ENCODE peak calls at places on chromosome 12, in four cellular contexts. G is fibroblast of pulmonary artery, E is cardiac muscle cell, V is A549. Z is an unnamed sample.
A peak's percentile ranks its signal among the peaks of the same experiment; 100 is the strongest.

GRCh38 chr12:6607751-6608591 is 792 bp upstream of the CHD4 start:
- DNase-seq in E (peak; percentile 60), V (peak; percentile 89), G (peak; percentile 59), Z (peak; percentile 76)

GRCh38 chr12:80195143-80195726 is 95.9 kb downstream of the OTOGL start:
- DNase-seq in E (peak; percentile 72), G (peak; percentile 80), V (peak; percentile 69), Z (peak; percentile 71)

GRCh38 chr12:113242018-113242418 is 20.8 kb downstream of the TPCN1 start:
- DNase-seq in G (no peak), E (no peak), V (no peak), Z (no peak)

GRCh38 chr12:114668151-114668891 is 15.7 kb downstream of the TBX3 start:
- DNase-seq in G (peak; percentile 81), E (peak; percentile 92), V (peak; percentile 91), Z (peak; percentile 52)

GRCh38 chr12:546920-547845 is 87.4 kb downstream of the B4GALNT3 start:
- DNase-seq in G (peak; percentile 59), E (peak; percentile 73), V (peak; percentile 74), Z (peak; percentile 88)

GRCh38 chr12:120162763-120163162 is 31.8 kb downstream of the GCN1 start:
- DNase-seq in E (no peak), G (no peak), V (no peak), Z (no peak)

GRCh38 chr12:60182354-60182753 is 586.5 kb downstream of the SLC16A7 start:
- DNase-seq in E (no peak), V (no peak), G (no peak), Z (no peak)

GRCh38 chr12:99985129-99985570 is 414 bp upstream of the ANKS1B start:
- DNase-seq in G (no peak), E (no peak), V (no peak), Z (peak; percentile 57)

GRCh38 chr12:3236345-3237153 is 159.4 kb downstream of the TSPAN9 start:
- DNase-seq in V (peak; percentile 44), G (peak; percentile 57), E (peak; percentile 66), Z (peak; percentile 69)

GRCh38 chr12:67415473-67415872 is 146.3 kb downstream of the CAND1 start:
- DNase-seq in V (peak; percentile 34), G (peak; percentile 41), E (peak; percentile 65), Z (peak; percentile 79)

GRCh38 chr12:114901316-114901715 is 217.3 kb upstream of the TBX3 start:
- DNase-seq in E (no peak), V (no peak), G (no peak), Z (no peak)

DNA sequence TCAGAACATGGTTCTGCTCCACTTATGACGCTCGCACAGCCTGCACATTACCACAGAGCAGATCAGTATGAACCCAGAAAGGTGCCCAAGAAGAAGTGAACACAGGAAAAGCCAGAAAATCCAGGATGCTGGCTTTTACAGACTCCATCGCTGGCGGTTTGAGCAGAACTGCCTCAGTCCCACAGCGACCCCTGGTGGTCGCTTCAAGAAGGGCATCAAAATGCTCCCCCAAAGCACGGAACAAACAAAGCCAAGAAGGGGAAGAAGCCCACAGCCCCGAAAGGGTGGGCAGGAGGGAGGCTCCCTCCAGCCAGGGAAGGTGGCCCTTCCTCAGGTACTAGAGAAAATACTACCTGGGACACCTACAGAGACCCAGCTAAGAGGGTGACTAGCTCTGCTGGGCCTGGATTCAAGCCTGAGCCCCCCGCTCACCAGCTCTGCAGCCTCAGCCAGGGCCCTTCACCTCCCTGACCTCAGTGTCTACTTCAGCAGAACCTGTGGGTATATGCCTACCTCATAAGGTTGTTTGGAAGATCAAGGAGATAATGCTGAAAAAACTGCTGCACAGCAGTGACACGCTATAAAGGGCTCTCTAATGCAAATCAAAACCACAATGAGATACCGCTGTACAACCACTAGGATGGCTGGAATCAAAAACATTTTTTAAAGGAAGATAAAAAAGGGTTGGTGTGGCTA is 98.1 kb downstream of the NCOR2 start:
- DNase-seq in G (no peak), E (no peak), V (peak; percentile 58), Z (peak; percentile 64)
- H3K4me3 ChIP-seq in G (no peak overlapping the region), E (no peak overlapping the region), V (no peak overlapping the region), Z (no peak overlapping the region)

GRCh38 chr12:109894939-109895338 is 5.1 kb upstream of the TCHP start:
- DNase-seq in G (no peak), V (peak; percentile 19), E (no peak), Z (no peak)

GRCh38 chr12:109893250-109893995 is 6.7 kb upstream of the TCHP start:
- DNase-seq in V (no peak), E (no peak), G (no peak), Z (no peak)

GRCh38 chr12:109892748-109893147 is 7.3 kb upstream of the TCHP start:
- DNase-seq in E (no peak), V (no peak), G (no peak), Z (no peak)

GRCh38 chr12:109890620-109891019 is 9.5 kb upstream of the TCHP start:
- DNase-seq in V (no peak), E (no peak), G (no peak), Z (no peak)

DNA sequence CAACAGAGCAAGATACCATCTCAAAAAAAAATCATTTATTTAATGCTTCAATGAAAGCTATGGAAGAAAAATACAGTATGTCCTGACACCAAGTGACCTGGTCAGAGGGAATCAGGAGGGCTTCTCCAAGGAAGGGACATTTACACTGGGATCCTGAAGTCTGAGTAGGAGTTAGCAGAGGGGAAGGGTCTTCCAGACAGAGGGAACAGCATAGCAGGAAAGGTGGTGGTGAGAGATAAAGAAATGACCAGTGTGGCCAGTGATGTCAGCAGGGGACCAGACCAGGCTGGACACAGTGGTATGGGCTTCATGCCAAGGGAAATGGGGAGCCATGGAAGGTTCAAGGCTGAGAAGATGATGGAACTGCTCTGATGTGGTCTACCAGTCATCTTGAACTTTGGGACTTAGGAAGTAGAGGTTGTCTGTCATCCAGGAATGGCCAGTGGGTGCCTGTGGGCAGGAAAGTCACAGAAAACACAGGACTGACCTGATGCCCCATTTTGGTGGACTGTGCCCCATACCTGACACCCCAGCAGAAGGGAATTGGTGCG is 7.8 kb upstream of the TCHP start:
- DNase-seq in G (no peak), E (no peak), V (no peak), Z (no peak)
- H3K4me3 ChIP-seq in G (no peak overlapping the region), E (no peak overlapping the region), V (no peak overlapping the region), Z (no peak overlapping the region)

DNA sequence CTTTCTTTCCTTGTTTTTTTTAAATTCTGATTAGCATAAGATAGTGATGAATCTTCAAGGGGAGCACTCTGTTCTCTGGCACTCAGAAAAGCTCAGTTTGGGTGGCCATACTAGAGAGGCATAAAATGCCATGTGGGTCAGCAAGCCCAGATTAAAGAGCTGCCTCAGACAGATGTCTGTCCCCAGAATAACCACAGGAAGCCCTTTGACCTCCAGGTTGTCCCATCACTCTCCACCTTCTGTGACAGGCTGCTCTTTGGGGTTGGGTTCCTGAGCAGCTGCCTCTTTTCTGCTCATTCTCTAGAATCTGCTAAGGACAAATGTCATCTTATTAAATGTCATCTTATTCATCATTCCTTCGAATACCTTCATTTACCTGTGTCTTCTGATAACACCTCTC is 96.0 kb upstream of the PDZRN4 start:
- DNase-seq in E (no peak), V (no peak), G (no peak), Z (no peak)
- H3K4me3 ChIP-seq in E (no peak overlapping the region), V (no peak overlapping the region), G (no peak overlapping the region), Z (no peak overlapping the region)

GRCh38 chr12:54019924-54020586 is 8.2 kb upstream of the HOXC6 start:
- DNase-seq in E (peak; percentile 63), G (no peak), V (no peak), Z (no peak)

GRCh38 chr12:54020587-54020969 is 7.7 kb upstream of the HOXC6 start:
- DNase-seq in G (no peak), E (no peak), V (no peak), Z (no peak)

GRCh38 chr12:54018608-54018984 is 9.6 kb upstream of the HOXC6 start:
- DNase-seq in E (no peak), G (no peak), V (no peak), Z (no peak)

GRCh38 chr12:54017845-54018607 is 9.2 kb downstream of the HOXC8 start:
- DNase-seq in G (peak; percentile 29), E (peak; percentile 71), V (peak; percentile 93), Z (peak; percentile 98)

DNA sequence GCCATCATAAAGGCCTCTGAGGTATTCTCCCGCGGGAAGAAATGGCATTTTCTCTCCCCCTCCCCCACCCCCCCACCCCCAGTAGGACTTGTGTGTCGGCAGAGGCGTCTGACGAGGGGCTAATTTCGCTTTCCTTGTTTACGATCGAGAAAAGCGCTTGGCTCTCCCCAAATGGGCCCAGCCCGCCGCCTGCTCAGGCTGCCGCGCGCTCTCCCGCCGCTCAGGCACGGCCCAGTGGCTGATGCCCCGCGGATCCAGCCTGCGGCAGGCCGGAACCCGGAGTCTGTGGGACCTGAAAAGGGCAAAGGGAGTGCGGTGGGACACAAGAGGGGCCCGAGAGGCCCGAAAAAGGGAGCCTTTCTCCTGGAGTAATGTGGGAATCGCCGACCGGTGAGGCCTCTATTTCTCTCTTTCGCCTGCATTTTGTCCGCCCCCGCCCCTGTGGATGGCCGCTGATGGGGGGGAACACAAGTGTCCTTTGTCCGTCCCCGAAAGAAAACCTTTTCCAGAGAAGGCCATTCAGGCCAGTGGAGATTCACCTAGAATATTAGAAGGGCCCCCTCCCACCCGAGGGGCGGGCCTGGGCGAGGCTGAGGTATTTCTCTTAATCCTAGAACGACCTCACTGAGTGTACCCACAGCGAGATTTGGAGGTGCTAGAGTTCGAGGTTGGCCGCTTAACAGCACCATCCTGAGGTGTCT is 9.0 kb upstream of the HOXC6 start:
- DNase-seq in V (no peak), E (no peak), G (no peak), Z (no peak)
- H3K4me3 ChIP-seq in V (no peak overlapping the region), E (no peak overlapping the region), G (no peak overlapping the region), Z (no peak overlapping the region)

DNA sequence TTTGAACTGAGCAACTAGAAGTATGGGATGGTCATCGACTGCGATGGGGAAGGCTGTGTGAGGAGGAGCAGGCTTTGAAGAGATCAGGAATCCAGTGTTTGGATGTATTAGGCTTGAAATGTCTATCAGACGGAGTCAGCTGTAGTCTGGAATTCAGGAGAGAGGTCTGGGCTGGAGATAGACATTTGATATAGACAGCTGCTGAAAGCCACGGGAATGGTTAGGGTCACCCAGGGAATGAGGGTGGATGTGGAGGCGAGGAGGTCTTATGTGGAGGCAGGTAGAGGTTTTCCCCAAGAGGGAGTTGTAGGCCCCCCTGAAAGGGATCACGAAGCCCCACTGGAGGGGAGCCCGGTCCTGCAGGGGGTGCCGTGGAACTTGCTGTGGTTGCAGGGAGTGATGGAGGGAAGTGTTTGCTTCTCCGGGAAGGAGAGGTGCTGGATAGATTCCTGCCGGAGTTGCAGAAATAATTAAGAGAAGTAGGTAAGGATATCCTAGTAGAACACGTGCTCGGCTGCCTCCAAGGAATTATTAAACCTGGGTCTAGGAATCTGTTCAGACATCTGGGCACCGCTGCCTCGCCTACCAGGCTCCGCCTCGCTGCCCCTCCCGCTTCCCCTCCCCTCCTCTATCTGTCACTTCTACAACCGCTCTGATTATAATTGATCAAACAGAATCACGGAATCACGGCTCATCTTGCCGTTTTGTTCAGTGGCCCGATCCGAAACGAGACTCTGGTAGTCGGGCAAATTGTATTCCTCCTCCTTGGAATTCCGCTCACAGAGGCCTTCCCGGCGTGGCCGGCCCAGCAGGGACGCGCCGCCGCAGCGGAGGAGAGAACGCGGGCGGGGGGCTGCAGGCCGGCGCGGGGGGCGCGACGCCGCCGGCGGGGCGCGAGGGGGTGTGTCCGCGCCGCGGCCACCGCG is 824 bp upstream of the CACNA1C start:
- DNase-seq in G (no peak), E (peak; percentile 62), V (no peak), Z (no peak)
- H3K4me3 ChIP-seq in G (peak overlapping the region; percentile 19), E (peak overlapping the region; percentile 34), V (peak overlapping the region; percentile 39), Z (no peak overlapping the region)

GRCh38 chr12:13099066-13099909 is 4.2 kb downstream of the GSG1 start:
- DNase-seq in G (no peak), V (no peak), E (no peak), Z (peak; percentile 48)

GRCh38 chr12:13101854-13102375 is 1.6 kb downstream of the GSG1 start:
- DNase-seq in V (peak; percentile 85), E (no peak), G (no peak), Z (peak; percentile 42)

GRCh38 chr12:13100882-13101769 is 2.3 kb downstream of the GSG1 start:
- DNase-seq in E (peak; percentile 89), G (peak; percentile 97), V (peak; percentile 95), Z (peak; percentile 93)

GRCh38 chr12:13100610-13100881 is 2.9 kb downstream of the GSG1 start:
- DNase-seq in V (no peak), G (no peak), E (no peak), Z (no peak)

GRCh38 chr12:13099910-13100609 is 3.4 kb downstream of the GSG1 start:
- DNase-seq in G (no peak), E (no peak), V (no peak), Z (no peak)
- H3K4me3 ChIP-seq in G (no peak overlapping the region), E (no peak overlapping the region), V (no peak overlapping the region), Z (peak overlapping the region; percentile 75)

Z was measured in Karpas-422.